ENCODE peak calls at places on chromosome 19, in seven cellular contexts. T is choroid plexus epithelial cell, G is Caco-2, Z is astrocyte, V is GM06990, M is astrocyte of the spinal cord, N is lung. A is an unnamed sample.

GRCh38 chr19:50646074-50646807 is 3.0 kb upstream of the C19orf81 start:
- DNase-seq in Z (no peak), N (no peak), V (no peak), M (peak), G (no peak), T (peak), A (no peak)

GRCh38 chr19:47508721-47509120 is 6.1 kb downstream of the NAPA start:
- DNase-seq in N (no peak), G (no peak), Z (no peak), T (no peak), M (no peak), V (no peak), A (no peak)

GRCh38 chr19:6801397-6802086 is 29.0 kb downstream of the VAV1 start:
- DNase-seq in N (peak), V (peak), T (peak), Z (peak), M (no peak), G (no peak), A (peak)

GRCh38 chr19:50794074-50794777 is 4.0 kb downstream of the ACP4 start:
- DNase-seq in Z (no peak), N (no peak), V (no peak), T (peak), G (peak), M (no peak), A (no peak)

GRCh38 chr19:3304871-3305423 is 61.4 kb upstream of the NFIC start:
- DNase-seq in M (peak), V (no peak), T (peak), N (peak), G (peak), Z (peak), A (no peak)

GRCh38 chr19:3769494-3769893 is 2.5 kb downstream of the RAX2 start:
- DNase-seq in T (no peak), M (no peak), G (no peak), V (no peak), N (no peak), Z (no peak), A (no peak)

GRCh38 chr19:7808108-7808507 is 21.9 kb upstream of the EVI5L start:
- DNase-seq in V (no peak), N (no peak), T (no peak), Z (no peak), G (no peak), M (no peak), A (no peak)

GRCh38 chr19:7554990-7555864 is 19.7 kb downstream of the PNPLA6 start:
- DNase-seq in V (no peak), N (no peak), M (no peak), Z (no peak), T (no peak), G (no peak), A (no peak)

GRCh38 chr19:32673573-32673972 is 1.4 kb downstream of the ANKRD27 start:
- DNase-seq in Z (no peak), M (no peak), G (no peak), T (no peak), N (no peak), V (no peak), A (no peak)

GRCh38 chr19:45424191-45425058 is 708 bp upstream of the ERCC1 start:
- DNase-seq in G (peak), N (peak), Z (peak), T (peak), V (peak), M (peak), A (no peak)

GRCh38 chr19:36049080-36049698 is 4.9 kb downstream of the THAP8 start:
- DNase-seq in M (no peak), N (no peak), G (no peak), V (no peak), Z (no peak), T (no peak), A (no peak)

GRCh38 chr19:33246729-33247440 is 21.2 kb upstream of the SLC7A10 start:
- DNase-seq in N (no peak), Z (no peak), V (no peak), G (no peak), T (no peak), M (no peak), A (no peak)

GRCh38 chr19:3790209-3790734 is 4.1 kb upstream of the MATK start:
- DNase-seq in Z (no peak), M (no peak), T (no peak), G (no peak), N (no peak), V (no peak), A (no peak)

GRCh38 chr19:12924621-12925310 is 5.7 kb upstream of the SYCE2 start:
- DNase-seq in T (no peak), M (no peak), G (no peak), N (no peak), V (no peak), Z (no peak), A (no peak)

GRCh38 chr19:15161028-15161984 is 39.5 kb downstream of the NOTCH3 start:
- DNase-seq in T (peak), M (no peak), G (no peak), Z (no peak), V (no peak), N (no peak), A (no peak)
- TF ChIP-seq CTCF in T (peak), M (peak), G (peak), Z (no peak), V (peak), N (no peak), A (peak)

GRCh38 chr19:1295169-1296012 is 9.7 kb downstream of the EFNA2 start:
- DNase-seq in N (no peak), G (peak), M (no peak), Z (no peak), V (no peak), T (no peak), A (no peak)
- H3K4me3 ChIP-seq in N (no peak), G (no peak), M (no peak), Z (no peak), V (no peak), T (no peak), A (no peak)

GRCh38 chr19:40704491-40705361 is 12.0 kb downstream of the COQ8B start:
- DNase-seq in Z (no peak), M (no peak), G (no peak), V (no peak), T (no peak), N (no peak), A (no peak)

GRCh38 chr19:40703029-40703755 is 12.7 kb upstream of the NUMBL start:
- DNase-seq in M (no peak), N (no peak), T (no peak), G (no peak), Z (no peak), V (no peak), A (no peak)

GRCh38 chr19:40701758-40702157 is 11.3 kb upstream of the NUMBL start:
- DNase-seq in T (no peak), Z (no peak), N (no peak), G (no peak), M (no peak), V (no peak), A (no peak)

GRCh38 chr19:40700083-40700482 is 9.6 kb upstream of the NUMBL start:
- DNase-seq in V (no peak), G (no peak), T (no peak), Z (no peak), M (no peak), N (no peak), A (no peak)

GRCh38 chr19:40702337-40703012 is 12.0 kb upstream of the NUMBL start:
- DNase-seq in N (no peak), T (peak), G (no peak), V (no peak), M (peak), Z (no peak), A (no peak)
- TF ChIP-seq CTCF in N (no peak), T (peak), G (peak), V (peak), M (peak), Z (peak), A (no peak)

GRCh38 chr19:2282862-2283237 is 875 bp upstream of the PEAK3 start:
- DNase-seq in Z (no peak), T (no peak), V (no peak), G (no peak), M (no peak), N (no peak), A (no peak)

GRCh38 chr19:2280633-2281264 is 1.2 kb downstream of the PEAK3 start:
- DNase-seq in N (no peak), Z (no peak), G (no peak), T (no peak), V (no peak), M (no peak), A (no peak)

GRCh38 chr19:2278504-2279158 is 3.3 kb downstream of the PEAK3 start:
- DNase-seq in Z (no peak), N (no peak), T (no peak), V (no peak), M (no peak), G (no peak), A (no peak)

GRCh38 chr19:2283835-2284507 is 2.0 kb upstream of the PEAK3 start:
- DNase-seq in Z (no peak), V (no peak), G (no peak), T (no peak), N (no peak), M (no peak), A (no peak)

GRCh38 chr19:2282062-2282861 is at the start of gene PEAK3:
- DNase-seq in Z (peak), T (peak), G (no peak), M (peak), V (peak), N (peak), A (no peak)
- H3K4me3 ChIP-seq in Z (peak), T (peak), G (no peak), M (peak), V (peak), N (peak), A (no peak)

DNA sequence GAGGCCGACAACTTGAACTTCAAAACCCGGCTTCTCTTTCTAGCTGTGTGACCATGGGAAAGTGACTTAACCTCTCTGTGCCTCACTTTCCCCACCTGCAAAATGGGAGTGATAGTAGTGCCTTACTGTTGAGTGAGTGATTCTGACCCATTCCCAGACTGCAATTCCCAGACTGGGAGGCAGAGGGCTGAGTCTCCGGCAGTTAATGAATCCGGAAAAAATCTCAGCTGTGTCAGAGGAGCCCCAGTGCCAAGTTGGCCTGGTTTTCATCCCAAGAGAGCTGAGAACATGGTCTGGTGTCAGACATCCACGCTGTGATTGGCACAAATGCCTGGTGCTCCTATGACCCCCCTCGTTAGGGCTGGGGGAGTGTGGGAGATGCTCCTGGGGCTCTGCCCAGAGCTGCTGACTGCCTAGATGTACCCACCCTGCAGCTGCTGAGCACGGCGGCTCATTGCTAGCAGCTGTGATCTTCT is 50.0 kb downstream of the PIN1 start:
- DNase-seq in N (peak), Z (peak), V (no peak), T (peak), G (no peak), M (no peak), A (no peak)
- TF ChIP-seq CTCF in N (no peak), Z (peak), V (no peak), T (peak), G (no peak), M (peak), A (no peak)

GRCh38 chr19:40465781-40466218 is 255 bp upstream of the BLVRB start:
- DNase-seq in Z (peak), M (peak), V (peak), G (peak), N (peak), T (peak), A (peak)
- H3K4me3 ChIP-seq in Z (peak), M (peak), V (peak), G (peak), N (peak), T (peak), A (peak)

GRCh38 chr19:49145485-49146407 is 9.4 kb downstream of the HRC start:
- DNase-seq in Z (peak), V (peak), T (peak), G (no peak), N (peak), M (peak), A (peak)
- TF ChIP-seq CTCF in Z (peak), V (peak), T (peak), G (peak), N (peak), M (peak), A (peak)

GRCh38 chr19:23378948-23379347 is 16.3 kb downstream of the ZNF91 start:
- DNase-seq in G (no peak), N (no peak), V (no peak), M (no peak), T (peak), Z (no peak), A (no peak)
- H3K4me3 ChIP-seq in G (no peak), N (no peak), V (no peak), M (no peak), T (no peak), Z (no peak), A (no peak)

GRCh38 chr19:16899566-16900075 is 10.8 kb downstream of the F2RL3 start:
- DNase-seq in N (no peak), G (no peak), T (peak), Z (no peak), V (no peak), M (peak), A (no peak)
- TF ChIP-seq CTCF in N (peak), G (peak), T (peak), Z (peak), V (peak), M (peak), A (peak)

A was measured in GM12864.